ENCODE peak calls at places on chromosomes 12 and 14, in eight cellular contexts. H is HCT116; Y is H1; I is endothelial cell of umbilical vein; R is tibial artery; N is brain microvascular endothelial cell; V is heart left ventricle; A is CD8-positive, alpha-beta memory T cell. X is an unnamed sample.
A peak's percentile ranks its signal among the peaks of the same experiment; 100 is the strongest.

GRCh38 chr14:65560340-65561027 is 148.0 kb downstream of the FUT8 start:
- DNase-seq in H (no peak), Y (no peak), I (no peak), R (no peak), N (no peak), V (no peak), A (no peak), X (no peak)

GRCh38 chr12:123982269-123982668 is 9.3 kb downstream of the ZNF664 start:
- DNase-seq in H (no peak), Y (no peak), I (no peak), R (no peak), N (no peak), V (no peak), A (no peak), X (no peak)

GRCh38 chr14:93789366-93790130 is 1.3 kb upstream of the PRIMA1 start:
- DNase-seq in H (no peak), Y (peak; percentile 77), I (no peak), R (peak; percentile 35), N (no peak), V (no peak), A (no peak), X (no peak)

GRCh38 chr14:49907186-49907585 is 14.3 kb downstream of the ARF6 start:
- DNase-seq in H (no peak), Y (no peak), I (peak; percentile 54), R (no peak), N (no peak), V (no peak), A (no peak), X (no peak)

GRCh38 chr12:25151476-25151875 is 43.5 kb downstream of the DNAI7 start:
- DNase-seq in H (no peak), Y (no peak), I (peak; percentile 84), R (peak; percentile 49), N (peak; percentile 99), V (peak; percentile 72), A (no peak), X (peak; percentile 6)

GRCh38 chr14:100434033-100434601 is 111.0 kb downstream of the SLC25A47 start:
- DNase-seq in H (no peak), Y (no peak), I (no peak), R (no peak), N (no peak), V (no peak), A (no peak), X (no peak)

GRCh38 chr14:24129410-24129998 is 955 bp upstream of the FITM1 start:
- DNase-seq in H (no peak), Y (no peak), I (no peak), R (no peak), N (no peak), V (no peak), A (no peak), X (no peak)

GRCh38 chr14:65098586-65098985 is 3.7 kb downstream of the MAX start:
- DNase-seq in H (no peak), Y (no peak), I (peak; percentile 61), R (no peak), N (no peak), V (no peak), A (no peak), X (peak; percentile 74)

GRCh38 chr12:77734489-77734888 is 96.2 kb upstream of the NAV3 start:
- DNase-seq in H (no peak), Y (no peak), I (no peak), R (no peak), N (no peak), V (no peak), A (no peak), X (no peak)

GRCh38 chr12:104494816-104495158 is 38.0 kb downstream of the CHST11 start:
- DNase-seq in H (no peak), Y (no peak), I (no peak), R (no peak), N (peak; percentile 58), V (no peak), A (no peak), X (no peak)

GRCh38 chr12:12537421-12537820 is 25.2 kb downstream of the DUSP16 start:
- DNase-seq in H (no peak), Y (no peak), I (no peak), R (no peak), N (no peak), V (no peak), A (no peak), X (no peak)

GRCh38 chr12:29253916-29254625 is 105.0 kb downstream of the FAR2 start:
- DNase-seq in H (no peak), Y (no peak), I (no peak), R (no peak), N (no peak), V (no peak), A (no peak), X (no peak)

GRCh38 chr12:89529738-89530137 is 3.9 kb upstream of the POC1B start:
- DNase-seq in H (no peak), Y (no peak), I (peak; percentile 73), R (no peak), N (peak; percentile 18), V (no peak), A (no peak), X (peak; percentile 66)

GRCh38 chr12:44509471-44509870 is 366.6 kb downstream of the NELL2 start:
- DNase-seq in H (no peak), Y (no peak), I (no peak), R (no peak), N (peak; percentile 1), V (no peak), A (no peak), X (no peak)

GRCh38 chr14:23481362-23481970 is 12.0 kb downstream of the NGDN start:
- DNase-seq in H (no peak), Y (peak; percentile 57), I (peak; percentile 6), R (no peak), N (no peak), V (no peak), A (no peak), X (no peak)

GRCh38 chr14:74571901-74572828 is 39.9 kb downstream of the LTBP2 start:
- DNase-seq in H (peak; percentile 78), Y (no peak), I (peak; percentile 88), R (peak; percentile 54), N (peak; percentile 98), V (peak; percentile 40), A (no peak), X (peak; percentile 10)

GRCh38 chr12:121767525-121768016 is 25.9 kb downstream of the RHOF start:
- DNase-seq in H (no peak), Y (no peak), I (no peak), R (peak; percentile 40), N (peak; percentile 50), V (peak; percentile 82), A (no peak), X (no peak)
- H3K27ac ChIP-seq in H (no peak overlapping the region), Y (no peak overlapping the region), I (no peak overlapping the region), R (peak overlapping the region; percentile 55), N (peak overlapping the region; percentile 6), V (peak overlapping the region; percentile 7), A (no peak overlapping the region), X (no peak overlapping the region)

GRCh38 chr12:42482820-42483533 is 106.6 kb downstream of the PRICKLE1 start:
- DNase-seq in H (no peak), Y (peak; percentile 92), I (peak; percentile 78), R (peak; percentile 56), N (peak; percentile 37), V (peak; percentile 77), A (peak; percentile 46), X (peak; percentile 30)
- H3K27ac ChIP-seq in H (peak overlapping the region; percentile 29), Y (peak overlapping the region; percentile 67), I (peak overlapping the region; percentile 96), R (peak overlapping the region; percentile 53), N (peak overlapping the region; percentile 10), V (peak overlapping the region; percentile 81), A (no peak overlapping the region), X (peak overlapping the region; percentile 74)

DNA sequence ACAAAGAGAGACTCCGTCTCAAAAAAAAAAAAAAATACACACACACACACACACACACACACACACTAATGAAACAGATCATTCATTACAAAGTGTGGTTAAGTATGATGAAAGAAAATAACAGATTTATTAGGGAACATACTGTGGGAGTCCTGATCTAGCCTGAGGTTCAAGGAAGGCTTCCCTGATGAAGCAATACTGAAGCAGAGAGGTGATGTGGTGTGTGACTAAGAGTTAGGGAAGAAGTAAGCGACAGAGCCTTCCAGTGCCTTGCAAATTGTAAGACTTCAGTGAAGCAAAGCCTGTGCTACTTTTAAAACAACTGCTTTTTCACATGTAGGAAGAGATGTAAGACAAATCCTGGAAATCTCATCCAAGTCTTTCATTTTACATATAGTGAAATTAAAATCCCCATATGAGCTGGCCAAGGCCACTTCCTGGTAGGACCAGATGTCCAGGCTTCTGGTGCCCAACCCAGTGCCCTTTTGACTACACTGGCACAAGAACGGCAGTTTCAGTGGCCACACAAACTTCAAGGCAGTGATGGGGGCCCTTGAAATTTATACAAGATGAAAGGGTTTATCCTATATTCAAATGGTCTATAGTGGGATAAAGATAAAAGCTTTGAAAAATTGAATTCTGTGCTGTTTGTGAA is 86.2 kb downstream of the STON2 start:
- DNase-seq in H (no peak), Y (no peak), I (no peak), R (no peak), N (no peak), V (no peak), A (no peak), X (no peak)
- H3K27ac ChIP-seq in H (no peak overlapping the region), Y (peak overlapping the region; percentile 60), I (no peak overlapping the region), R (no peak overlapping the region), N (no peak overlapping the region), V (no peak overlapping the region), A (no peak overlapping the region), X (no peak overlapping the region)

DNA sequence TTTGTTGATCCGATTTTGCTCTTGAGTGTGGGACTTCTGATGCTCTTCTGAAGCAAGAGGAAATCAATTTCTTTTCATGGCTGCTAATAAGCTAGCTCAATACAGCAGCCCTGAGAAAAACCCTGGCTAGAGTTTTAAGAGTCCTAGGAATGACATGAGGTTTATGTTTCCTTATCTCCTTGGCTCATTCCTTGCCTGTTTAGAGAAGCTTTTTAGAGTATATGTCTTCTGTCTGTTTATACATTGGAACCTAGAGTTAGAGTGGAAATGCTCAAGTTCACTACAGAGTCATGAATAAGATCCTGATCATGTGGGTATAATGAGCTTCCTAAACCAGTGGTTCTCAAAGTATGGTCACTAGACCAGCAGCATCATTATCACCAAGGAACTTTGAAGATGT is 34.5 kb downstream of the SMOC1 start:
- DNase-seq in H (no peak), Y (no peak), I (no peak), R (no peak), N (no peak), V (no peak), A (no peak), X (no peak)
- H3K27ac ChIP-seq in H (no peak overlapping the region), Y (no peak overlapping the region), I (no peak overlapping the region), R (no peak overlapping the region), N (no peak overlapping the region), V (no peak overlapping the region), A (no peak overlapping the region), X (no peak overlapping the region)

X was measured in small intestine.